ENCODE peak calls at places on chromosomes 1 and 21, in eight cellular contexts. Y is tibial nerve, I is adrenal gland, L is heart right ventricle, R is B cell, J is left lung, V is GM06990, S is ovary. F is an unnamed sample.

GRCh38 chr1:51509773-51510172 is 9.3 kb downstream of the EPS15 start:
- DNase-seq in Y (no peak), I (no peak), L (no peak), R (no peak), J (no peak), V (no peak), S (no peak), F (no peak)

GRCh38 chr21:24395320-24395933 is 1211.9 kb downstream of the MRPL39 start:
- DNase-seq in Y (no peak), I (no peak), L (no peak), R (no peak), J (no peak), V (no peak), S (no peak), F (no peak)

GRCh38 chr1:199612976-199613774 is 414.3 kb upstream of the NR5A2 start:
- DNase-seq in Y (no peak), I (no peak), L (no peak), R (peak; percentile 33), J (no peak), V (no peak), S (no peak), F (no peak)

GRCh38 chr1:28735961-28736449 is 735 bp upstream of the YTHDF2 start:
- DNase-seq in Y (no peak), I (no peak), L (no peak), R (no peak), J (no peak), V (no peak), S (no peak), F (no peak)

GRCh38 chr1:228986093-228986904 is 251.0 kb downstream of the RHOU start:
- DNase-seq in Y (peak; percentile 67), I (peak; percentile 35), L (peak; percentile 61), R (no peak), J (no peak), V (no peak), S (peak; percentile 84), F (no peak)

GRCh38 chr1:51442616-51443015 is 76.5 kb downstream of the EPS15 start:
- DNase-seq in Y (no peak), I (no peak), L (no peak), R (no peak), J (no peak), V (no peak), S (no peak), F (no peak)

GRCh38 chr1:18921506-18922251 is 19.3 kb upstream of the ALDH4A1 start:
- DNase-seq in Y (no peak), I (no peak), L (peak; percentile 46), R (no peak), J (no peak), V (no peak), S (no peak), F (no peak)

GRCh38 chr21:41750051-41750450 is 16.8 kb downstream of the RIPK4 start:
- DNase-seq in Y (no peak), I (no peak), L (no peak), R (no peak), J (no peak), V (no peak), S (no peak), F (no peak)

GRCh38 chr1:52615489-52616042 is 13.4 kb downstream of the GPX7 start:
- DNase-seq in Y (no peak), I (no peak), L (no peak), R (no peak), J (no peak), V (no peak), S (no peak), F (no peak)

GRCh38 chr21:18468775-18469174 is 65.2 kb upstream of the TMPRSS15 start:
- DNase-seq in Y (no peak), I (no peak), L (no peak), R (peak; percentile 6), J (no peak), V (no peak), S (no peak), F (no peak)

GRCh38 chr1:172343246-172344099 is 77.0 kb upstream of the C1orf105 start:
- DNase-seq in Y (no peak), I (no peak), L (no peak), R (peak; percentile 31), J (no peak), V (peak; percentile 55), S (no peak), F (no peak)

GRCh38 chr1:204647114-204647804 is 38.3 kb downstream of the LRRN2 start:
- DNase-seq in Y (no peak), I (peak; percentile 58), L (peak; percentile 29), R (no peak), J (no peak), V (no peak), S (no peak), F (peak; percentile 79)

GRCh38 chr1:157948547-157949152 is 44.8 kb upstream of the KIRREL1 start:
- DNase-seq in Y (peak; percentile 26), I (no peak), L (peak; percentile 23), R (peak; percentile 61), J (no peak), V (no peak), S (no peak), F (peak; percentile 24)
- TF ChIP-seq CTCF in Y (no peak), I (no peak), L (peak; percentile 69), R (peak; percentile 67), J (peak; percentile 43), V (peak; percentile 71), S (no peak), F (peak; percentile 73)

GRCh38 chr21:39086547-39086946 is 96.7 kb downstream of the PSMG1 start:
- DNase-seq in Y (no peak), I (no peak), L (no peak), R (no peak), J (no peak), V (no peak), S (no peak), F (no peak)
- TF ChIP-seq CTCF in Y (no peak), I (no peak), L (no peak), R (no peak), J (no peak), V (no peak), S (no peak), F (peak; percentile 25)

GRCh38 chr1:114390960-114391359 is 120.0 kb downstream of the TRIM33 start:
- DNase-seq in Y (no peak), I (no peak), L (no peak), R (no peak), J (no peak), V (no peak), S (no peak), F (no peak)
- TF ChIP-seq CTCF in Y (no peak), I (no peak), L (no peak), R (no peak), J (no peak), V (no peak), S (no peak), F (no peak)

GRCh38 chr1:70112838-70113237 is 92.5 kb downstream of the LRRC40 start:
- DNase-seq in Y (no peak), I (no peak), L (no peak), R (no peak), J (no peak), V (no peak), S (no peak), F (no peak)
- TF ChIP-seq CTCF in Y (no peak), I (no peak), L (no peak), R (no peak), J (no peak), V (peak; percentile 42), S (no peak), F (peak; percentile 24)

DNA sequence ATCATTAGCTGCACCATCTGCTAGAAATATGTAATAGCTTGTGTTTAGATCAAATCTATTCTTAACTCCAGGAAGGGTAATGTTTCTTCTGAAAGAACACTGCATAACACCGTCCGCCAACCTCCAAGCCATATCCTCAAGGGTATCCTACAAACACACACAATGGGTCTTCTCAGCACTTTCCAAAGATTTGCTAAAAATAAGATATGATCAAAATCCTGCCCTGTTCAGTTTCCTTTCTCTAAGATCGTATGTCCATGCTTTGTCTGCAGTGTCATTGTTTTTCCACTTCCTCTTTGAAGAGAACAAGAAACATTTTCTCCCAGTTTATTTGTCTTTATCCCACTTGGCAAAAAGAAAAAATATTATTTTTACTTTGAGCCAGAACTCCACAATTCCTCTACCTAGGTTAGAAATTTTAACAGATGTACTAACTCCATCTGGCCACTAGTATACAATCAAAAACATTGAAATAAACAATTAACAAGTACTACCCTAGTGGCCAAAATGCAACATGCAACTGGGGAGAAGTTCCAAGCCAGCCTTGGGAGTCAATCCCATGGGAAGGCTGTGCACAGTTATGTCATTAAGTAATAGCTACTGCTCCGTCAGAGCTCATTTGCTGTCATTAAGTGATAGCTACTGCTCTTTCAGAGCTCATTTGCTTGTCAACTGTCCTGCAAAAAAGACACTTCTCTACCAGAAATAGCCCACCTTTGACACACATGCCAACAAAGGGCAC is 37.8 kb downstream of the FRRS1 start:
- DNase-seq in Y (no peak), I (no peak), L (peak; percentile 40), R (no peak), J (no peak), V (no peak), S (no peak), F (no peak)
- TF ChIP-seq CTCF in Y (peak; percentile 20), I (peak; percentile 33), L (peak; percentile 51), R (peak; percentile 44), J (peak; percentile 19), V (peak; percentile 39), S (no peak), F (peak; percentile 18)

GRCh38 chr1:165688046-165688445 is 10.3 kb downstream of the ALDH9A1 start:
- DNase-seq in Y (no peak), I (peak; percentile 79), L (no peak), R (no peak), J (no peak), V (no peak), S (no peak), F (no peak)

GRCh38 chr1:165683848-165684485 is 14.4 kb downstream of the ALDH9A1 start:
- DNase-seq in Y (no peak), I (no peak), L (no peak), R (no peak), J (no peak), V (no peak), S (no peak), F (no peak)

GRCh38 chr1:165686971-165687433 is 11.4 kb downstream of the ALDH9A1 start:
- DNase-seq in Y (no peak), I (no peak), L (no peak), R (no peak), J (no peak), V (no peak), S (no peak), F (no peak)

GRCh38 chr1:165686121-165686970 is 12.0 kb downstream of the ALDH9A1 start:
- DNase-seq in Y (no peak), I (no peak), L (no peak), R (peak; percentile 38), J (no peak), V (no peak), S (no peak), F (peak; percentile 26)
- TF ChIP-seq CTCF in Y (no peak), I (no peak), L (peak; percentile 18), R (no peak), J (no peak), V (peak; percentile 44), S (no peak), F (peak; percentile 42)

GRCh38 chr1:236748471-236748870 is 46.6 kb upstream of the MTR start:
- DNase-seq in Y (no peak), I (no peak), L (no peak), R (no peak), J (no peak), V (no peak), S (no peak), F (no peak)
- TF ChIP-seq CTCF in Y (no peak), I (no peak), L (peak; percentile 25), R (no peak), J (no peak), V (peak; percentile 21), S (no peak), F (no peak)

F was measured in GM13977.